ENCODE peak calls at places on chromosomes 11 and 22, in seven cellular contexts. M is fibroblast of pulmonary artery, C is choroid plexus epithelial cell, S is mammary epithelial cell, R is left ventricle myocardium inferior, X is fibroblast of villous mesenchyme, J is bronchial epithelial cell. H is an unnamed sample.

GRCh38 chr22:30175743-30176288 is 70.7 kb downstream of the LIF start:
- DNase-seq in C (no peak), J (no peak), M (no peak), R (no peak), S (no peak), X (no peak), H (no peak)

GRCh38 chr22:31327786-31328544 is 18.2 kb downstream of the PATZ1 start:
- DNase-seq in R (no peak), S (peak), M (no peak), X (no peak), J (peak), C (peak), H (no peak)

GRCh38 chr22:44719586-44720368 is 17.8 kb downstream of the PRR5 start:
- DNase-seq in R (peak), X (no peak), C (no peak), S (no peak), J (no peak), M (no peak), H (no peak)

GRCh38 chr11:6588018-6588417 is 15.4 kb downstream of the RRP8 start:
- DNase-seq in S (no peak), J (no peak), X (no peak), R (no peak), C (no peak), M (no peak), H (no peak)

GRCh38 chr11:116164843-116165242 is 607.9 kb downstream of the BUD13 start:
- DNase-seq in R (no peak), X (no peak), C (no peak), S (no peak), J (no peak), M (no peak), H (no peak)

GRCh38 chr22:39525658-39525975 is 5.3 kb downstream of the ATF4 start:
- DNase-seq in M (no peak), J (no peak), C (no peak), S (no peak), X (no peak), R (no peak), H (no peak)

GRCh38 chr22:39898997-39899396 is 1.9 kb upstream of the GRAP2 start:
- DNase-seq in M (no peak), R (no peak), S (no peak), X (no peak), C (no peak), J (no peak), H (no peak)

GRCh38 chr11:65159005-65159404 is 11.0 kb upstream of the SPDYC start:
- DNase-seq in M (no peak), S (no peak), R (no peak), C (no peak), X (no peak), J (no peak), H (no peak)

GRCh38 chr11:1832989-1833365 is 1.8 kb upstream of the SYT8 start:
- DNase-seq in C (no peak), R (peak), M (no peak), X (no peak), J (no peak), S (no peak), H (no peak)

GRCh38 chr11:27401280-27401679 is 38.3 kb upstream of the CCDC34 start:
- DNase-seq in R (no peak), X (no peak), S (no peak), J (peak), M (no peak), C (no peak), H (no peak)

GRCh38 chr11:18720086-18720810 is 5.7 kb downstream of the IGSF22 start:
- DNase-seq in X (no peak), M (no peak), J (peak), R (no peak), C (no peak), S (peak), H (no peak)

GRCh38 chr22:40030026-40030756 is 35.4 kb downstream of the FAM83F start:
- DNase-seq in C (no peak), M (no peak), J (no peak), X (no peak), S (no peak), R (no peak), H (no peak)

GRCh38 chr11:86162257-86162656 is 82.3 kb upstream of the EED start:
- DNase-seq in X (peak), S (peak), M (peak), R (peak), C (peak), J (peak), H (no peak)

GRCh38 chr11:130874396-130874795 is 41.9 kb downstream of the SNX19 start:
- DNase-seq in C (peak), R (no peak), S (peak), J (no peak), M (peak), X (no peak), H (no peak)

GRCh38 chr22:39181778-39182177 is 29.3 kb upstream of the CBX7 start:
- DNase-seq in X (no peak), S (no peak), R (no peak), J (no peak), C (no peak), M (no peak), H (no peak)

GRCh38 chr22:17281026-17281809 is 62.0 kb upstream of the ADA2 start:
- DNase-seq in C (no peak), M (no peak), S (no peak), X (no peak), J (no peak), R (no peak), H (no peak)

GRCh38 chr22:19579113-19579811 is 55.1 kb upstream of the CLDN5 start:
- DNase-seq in X (no peak), M (no peak), C (no peak), S (no peak), R (no peak), J (no peak), H (no peak)

GRCh38 chr22:23781533-23781932 is 5.2 kb upstream of the SMARCB1 start:
- DNase-seq in M (no peak), S (peak), C (peak), X (peak), J (peak), R (no peak), H (no peak)

GRCh38 chr11:120859552-120860295 is 164.2 kb upstream of the TBCEL start:
- DNase-seq in M (no peak), S (no peak), X (no peak), C (no peak), J (no peak), R (no peak), H (no peak)

GRCh38 chr11:18490319-18490718 is 34.7 kb downstream of the LDHAL6A start:
- DNase-seq in R (no peak), C (peak), M (no peak), S (no peak), J (peak), X (no peak), H (no peak)

GRCh38 chr11:24145411-24145810 is 351.4 kb upstream of the LUZP2 start:
- DNase-seq in R (no peak), M (no peak), J (no peak), C (peak), S (no peak), X (no peak), H (no peak)

GRCh38 chr11:127919206-127920000 is 668.0 kb downstream of the ETS1 start:
- DNase-seq in M (peak), J (peak), C (peak), R (no peak), S (peak), X (peak), H (no peak)

GRCh38 chr11:82906931-82907330 is 5.4 kb downstream of the DDIAS start:
- DNase-seq in C (peak), S (no peak), M (no peak), X (no peak), R (no peak), J (no peak), H (no peak)

GRCh38 chr11:2581151-2581930 is 118.5 kb downstream of the KCNQ1OT1 start:
- DNase-seq in J (no peak), C (no peak), S (no peak), R (peak), X (no peak), M (no peak), H (no peak)

GRCh38 chr11:76216536-76217326 is 10.4 kb upstream of the WNT11 start:
- DNase-seq in X (no peak), J (no peak), C (no peak), R (peak), S (no peak), M (no peak), H (no peak)

GRCh38 chr11:131372243-131372930 is 2.0 kb downstream of the NTM start:
- DNase-seq in X (no peak), C (no peak), S (no peak), M (no peak), R (no peak), J (no peak), H (no peak)

GRCh38 chr22:35315855-35316745 is 16.4 kb downstream of the TOM1 start:
- DNase-seq in R (peak), S (no peak), C (no peak), M (no peak), X (no peak), J (no peak), H (peak)

GRCh38 chr11:114762437-114762836 is 84.1 kb downstream of the NXPE2 start:
- DNase-seq in C (peak), X (peak), J (peak), R (peak), M (peak), S (peak), H (peak)

GRCh38 chr22:17411213-17411612 is 42.0 kb downstream of the CECR2 start:
- DNase-seq in R (no peak), S (no peak), J (no peak), M (peak), C (peak), X (no peak), H (no peak)

GRCh38 chr11:41177791-41178190 is 281.7 kb downstream of the LRRC4C start:
- DNase-seq in J (no peak), R (no peak), S (peak), C (no peak), X (no peak), M (no peak), H (no peak)

GRCh38 chr11:697811-698311 is 2.2 kb downstream of the TMEM80 start:
- DNase-seq in R (no peak), X (peak), S (peak), J (peak), M (no peak), C (peak), H (no peak)
- H3K4me3 ChIP-seq in R (no peak), X (no peak), S (no peak), J (no peak), M (no peak), C (no peak), H (no peak)

GRCh38 chr11:45489281-45489906 is 176.0 kb downstream of the CHST1 start:
- DNase-seq in R (no peak), M (no peak), C (no peak), J (no peak), X (no peak), S (no peak), H (no peak)
- TF ChIP-seq CTCF in R (no peak), M (no peak), C (no peak), J (no peak), X (no peak), S (no peak), H (no peak)

GRCh38 chr22:41922336-41922735 is 4.3 kb downstream of the TNFRSF13C start:
- DNase-seq in C (no peak), X (no peak), M (no peak), R (no peak), S (no peak), J (no peak), H (no peak)
- H3K4me3 ChIP-seq in C (no peak), X (no peak), M (no peak), R (no peak), S (no peak), J (no peak), H (no peak)

GRCh38 chr11:10758959-10759358 is 7.9 kb downstream of the CTR9 start:
- DNase-seq in M (no peak), C (no peak), R (no peak), S (no peak), X (no peak), J (peak), H (no peak)
- TF ChIP-seq CTCF in M (peak), C (no peak), R (no peak), S (peak), X (no peak), J (peak), H (peak)

GRCh38 chr11:46117842-46118241 is 3.4 kb downstream of the PHF21A start:
- DNase-seq in S (no peak), J (no peak), R (no peak), M (peak), C (no peak), X (no peak), H (no peak)
- H3K4me3 ChIP-seq in S (no peak), J (no peak), R (peak), M (peak), C (no peak), X (peak), H (no peak)

GRCh38 chr11:119583585-119583984 is 145.4 kb downstream of the NECTIN1 start:
- DNase-seq in C (no peak), R (no peak), S (no peak), X (no peak), M (no peak), J (no peak), H (no peak)
- TF ChIP-seq CTCF in C (peak), R (no peak), S (peak), X (no peak), M (peak), J (no peak), H (no peak)

DNA sequence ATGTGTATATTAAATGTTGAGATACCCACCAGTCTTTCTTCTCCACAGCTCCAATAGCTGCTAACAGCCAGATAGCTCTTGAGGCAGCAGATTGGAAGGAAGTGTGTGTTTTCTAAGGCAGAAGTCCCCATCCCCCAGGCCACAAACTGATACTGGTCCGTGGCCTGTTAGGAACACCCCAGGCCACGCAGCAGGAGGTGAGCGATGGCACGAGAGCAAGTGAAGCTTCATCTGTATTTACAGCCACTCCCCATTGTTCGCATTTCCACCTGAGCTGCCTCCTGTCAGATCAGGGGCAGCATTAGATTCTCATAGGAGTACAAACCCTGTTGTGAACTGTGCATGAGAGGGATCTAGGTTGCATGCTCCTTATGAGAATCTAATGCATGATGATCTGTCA is 12.7 kb downstream of the CCDC73 start:
- DNase-seq in C (no peak), M (no peak), R (no peak), S (no peak), J (no peak), X (no peak), H (no peak)
- H3K4me3 ChIP-seq in C (no peak), M (no peak), R (no peak), S (no peak), J (no peak), X (no peak), H (no peak)